ENCODE peak calls at places on chromosomes 13 and 19, in six cellular contexts. N is brain microvascular endothelial cell, M is upper lobe of left lung, X is psoas muscle, Q is GM23338, H is cardiac muscle cell. U is an unnamed sample.

GRCh38 chr19:14512420-14512961 is 5.7 kb downstream of the DNAJB1 start:
- DNase-seq in N (no peak), M (no peak), X (no peak), Q (no peak), H (no peak), U (no peak)

GRCh38 chr13:113789167-113789566 is 30.1 kb downstream of the TMEM255B start:
- DNase-seq in N (no peak), M (no peak), X (no peak), Q (no peak), H (no peak), U (no peak)

GRCh38 chr13:60745343-60745742 is 348.3 kb downstream of the TDRD3 start:
- DNase-seq in N (no peak), M (no peak), X (no peak), Q (no peak), H (no peak), U (no peak)

GRCh38 chr19:40523322-40524047 is 53.2 kb upstream of the SHKBP1 start:
- DNase-seq in N (peak), M (peak), X (peak), Q (peak), H (peak), U (peak)

GRCh38 chr13:36509369-36509768 is 77.1 kb downstream of the CCNA1 start:
- DNase-seq in N (no peak), M (no peak), X (no peak), Q (peak), H (no peak), U (no peak)

GRCh38 chr13:25463496-25463895 is 91.7 kb downstream of the ATP8A2 start:
- DNase-seq in N (peak), M (no peak), X (no peak), Q (no peak), H (no peak), U (peak)

GRCh38 chr19:49793561-49793840 is 19.6 kb downstream of the FUZ start:
- DNase-seq in N (no peak), M (no peak), X (no peak), Q (no peak), H (no peak), U (no peak)

GRCh38 chr19:33459220-33459619 is 62.4 kb downstream of the PEPD start:
- DNase-seq in N (no peak), M (no peak), X (no peak), Q (no peak), H (no peak), U (no peak)

GRCh38 chr13:38905081-38905480 is 85.5 kb downstream of the STOML3 start:
- DNase-seq in N (no peak), M (no peak), X (no peak), Q (no peak), H (no peak), U (no peak)

GRCh38 chr19:49954933-49955332 is 6.0 kb downstream of the SIGLEC11 start:
- DNase-seq in N (no peak), M (no peak), X (no peak), Q (no peak), H (no peak), U (no peak)

GRCh38 chr19:49356382-49356781 is 5.8 kb downstream of the TEAD2 start:
- DNase-seq in N (no peak), M (no peak), X (no peak), Q (no peak), H (peak), U (peak)

GRCh38 chr13:110713981-110714797 is 689 bp downstream of the ING1 start:
- DNase-seq in N (peak), M (peak), X (peak), Q (peak), H (peak), U (peak)

GRCh38 chr13:42836930-42837329 is 55.5 kb downstream of the FAM216B start:
- DNase-seq in N (peak), M (no peak), X (no peak), Q (peak), H (peak), U (peak)

GRCh38 chr19:16268676-16269319 is 55.8 kb upstream of the KLF2 start:
- DNase-seq in N (no peak), M (peak), X (no peak), Q (no peak), H (no peak), U (no peak)

GRCh38 chr19:3397266-3398022 is 31.1 kb downstream of the NFIC start:
- DNase-seq in N (no peak), M (peak), X (no peak), Q (peak), H (peak), U (no peak)

GRCh38 chr13:20624213-20624612 is 57.3 kb downstream of the IFT88 start:
- DNase-seq in N (no peak), M (no peak), X (no peak), Q (peak), H (no peak), U (no peak)

GRCh38 chr13:80716610-80717081 is 375.7 kb upstream of the SPRY2 start:
- DNase-seq in N (no peak), M (no peak), X (no peak), Q (peak), H (peak), U (peak)

GRCh38 chr13:96238241-96238640 is 148.3 kb downstream of the HS6ST3 start:
- DNase-seq in N (no peak), M (no peak), X (no peak), Q (no peak), H (no peak), U (no peak)

GRCh38 chr13:50526771-50527567 is 316.5 kb downstream of the DLEU7 start:
- DNase-seq in N (no peak), M (no peak), X (no peak), Q (no peak), H (no peak), U (no peak)

GRCh38 chr19:51688665-51689571 is 4.2 kb upstream of the SPACA6 start:
- DNase-seq in N (peak), M (peak), X (peak), Q (peak), H (peak), U (peak)

GRCh38 chr13:61918841-61919240 is 503.2 kb upstream of the PCDH20 start:
- DNase-seq in N (no peak), M (no peak), X (no peak), Q (no peak), H (no peak), U (no peak)

GRCh38 chr13:40350283-40350992 is 316.0 kb downstream of the FOXO1 start:
- DNase-seq in N (no peak), M (no peak), X (peak), Q (no peak), H (peak), U (peak)

GRCh38 chr13:33543631-33544030 is 258.1 kb upstream of the STARD13 start:
- DNase-seq in N (no peak), M (no peak), X (no peak), Q (peak), H (no peak), U (peak)

GRCh38 chr19:13441810-13442512 is 64.3 kb downstream of the CACNA1A start:
- DNase-seq in N (peak), M (no peak), X (no peak), Q (peak), H (peak), U (peak)

GRCh38 chr19:15426485-15427349 is 7.9 kb upstream of the AKAP8L start:
- DNase-seq in N (no peak), M (peak), X (no peak), Q (no peak), H (no peak), U (no peak)

DNA sequence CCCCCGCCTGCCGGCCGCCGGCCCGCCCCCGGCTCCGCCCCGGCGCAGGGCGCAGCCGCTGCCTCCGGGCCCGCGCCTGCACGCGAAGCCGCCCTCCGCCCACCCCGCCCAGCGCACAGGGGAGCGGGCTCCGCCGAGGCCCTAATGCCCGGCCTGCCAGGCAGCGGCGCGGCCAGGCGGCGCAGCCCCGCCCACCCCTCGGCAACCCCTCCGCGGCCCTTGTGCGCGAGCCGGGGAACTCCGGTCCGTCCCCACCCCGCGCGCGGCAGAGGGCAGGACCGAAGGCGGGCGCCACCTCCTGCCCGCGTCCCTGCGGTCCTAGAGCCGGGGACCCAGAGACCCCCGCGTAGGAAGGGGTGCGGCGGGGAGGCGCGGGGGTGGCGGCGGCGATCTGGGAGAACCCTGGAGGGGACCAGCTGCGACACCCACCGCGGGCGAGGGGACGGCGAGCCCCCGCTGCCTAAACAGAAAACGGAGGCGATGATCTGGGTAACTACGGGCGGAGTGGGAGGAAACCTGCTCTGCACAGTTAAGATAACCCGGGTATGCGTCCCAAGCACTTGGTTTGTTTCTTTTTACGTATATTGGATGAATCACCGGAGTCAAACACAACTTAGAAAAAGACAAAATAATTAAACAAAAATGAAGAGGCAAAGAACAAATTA is 351 bp upstream of the USP12 start:
- DNase-seq in N (peak), M (peak), X (peak), Q (peak), H (peak), U (peak)
- TF ChIP-seq CTCF in N (no peak), M (peak), X (peak), Q (peak), H (no peak), U (no peak)

GRCh38 chr13:30340367-30341184 is 33.2 kb upstream of the KATNAL1 start:
- DNase-seq in N (peak), M (no peak), X (peak), Q (no peak), H (peak), U (peak)

GRCh38 chr13:30345426-30346100 is 38.2 kb upstream of the KATNAL1 start:
- DNase-seq in N (no peak), M (no peak), X (no peak), Q (no peak), H (no peak), U (no peak)

GRCh38 chr13:30339721-30340366 is 32.5 kb upstream of the KATNAL1 start:
- DNase-seq in N (no peak), M (no peak), X (no peak), Q (no peak), H (peak), U (peak)

GRCh38 chr13:30338952-30339351 is 31.6 kb upstream of the KATNAL1 start:
- DNase-seq in N (no peak), M (no peak), X (no peak), Q (no peak), H (no peak), U (no peak)

GRCh38 chr13:30341815-30342570 is 34.6 kb upstream of the KATNAL1 start:
- DNase-seq in N (peak), M (no peak), X (peak), Q (no peak), H (peak), U (peak)
- H3K4me3 ChIP-seq in N (no peak), M (no peak), X (no peak), Q (no peak), H (no peak), U (no peak)

DNA sequence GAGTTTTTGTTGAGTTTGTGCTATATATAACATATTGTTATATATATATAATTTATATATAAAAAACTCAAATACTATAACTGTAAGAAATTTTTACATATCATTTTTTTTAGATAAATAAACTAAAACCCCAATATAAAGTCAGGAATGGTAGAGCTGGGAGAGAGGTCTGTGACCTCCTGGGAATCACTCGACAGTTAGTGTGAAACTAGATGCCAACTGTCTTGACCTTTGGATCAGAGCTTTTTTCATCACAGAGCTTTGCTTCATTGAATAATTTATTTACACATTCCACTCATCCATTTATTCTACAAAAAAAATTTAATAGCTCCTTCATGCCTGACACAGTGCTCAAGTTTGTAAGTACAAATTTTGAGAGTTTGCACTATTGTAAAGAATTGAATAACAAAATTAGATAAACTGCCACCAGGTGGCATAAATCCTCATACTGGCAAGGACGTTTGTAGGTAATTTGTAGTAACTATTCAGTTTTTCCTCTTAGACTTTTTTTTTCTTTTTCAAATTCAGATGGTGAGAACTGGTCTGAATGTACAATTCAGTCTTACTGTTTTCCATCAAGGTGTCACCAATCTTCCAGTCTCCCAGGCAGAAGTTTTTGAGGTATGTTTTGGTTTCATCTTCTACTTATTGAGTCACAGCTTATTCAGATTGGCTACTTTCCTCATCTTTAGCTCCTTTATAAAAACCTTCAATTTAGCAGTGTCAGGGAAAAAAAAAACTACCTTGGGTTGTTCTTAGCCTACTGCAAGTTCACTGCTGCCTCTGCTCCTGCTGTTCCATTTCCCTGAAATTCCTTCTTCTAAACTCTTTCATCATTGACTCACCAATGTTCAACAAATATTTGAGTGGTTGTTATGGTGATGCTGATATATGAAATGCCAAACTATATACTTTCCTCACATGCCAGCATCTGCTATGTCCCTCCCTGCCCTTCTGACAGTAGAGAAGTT is 28.7 kb downstream of the LACC1 start:
- DNase-seq in N (peak), M (no peak), X (no peak), Q (peak), H (peak), U (peak)
- TF ChIP-seq CTCF in N (peak), M (peak), X (peak), Q (peak), H (peak), U (no peak)

GRCh38 chr13:27969073-27969865 is at the start of gene CDX2:
- DNase-seq in N (no peak), M (no peak), X (no peak), Q (peak), H (no peak), U (no peak)
- H3K4me3 ChIP-seq in N (no peak), M (no peak), X (no peak), Q (peak), H (peak), U (no peak)

GRCh38 chr19:939922-940321 is 14.1 kb downstream of the ARID3A start:
- DNase-seq in N (no peak), M (no peak), X (no peak), Q (no peak), H (no peak), U (no peak)

GRCh38 chr19:941292-942132 is 15.7 kb downstream of the ARID3A start:
- DNase-seq in N (no peak), M (peak), X (no peak), Q (no peak), H (no peak), U (no peak)

GRCh38 chr19:939439-939838 is 13.6 kb downstream of the ARID3A start:
- DNase-seq in N (no peak), M (no peak), X (no peak), Q (no peak), H (no peak), U (no peak)

GRCh38 chr19:942133-942645 is 16.4 kb downstream of the ARID3A start:
- DNase-seq in N (no peak), M (peak), X (no peak), Q (no peak), H (no peak), U (no peak)

DNA sequence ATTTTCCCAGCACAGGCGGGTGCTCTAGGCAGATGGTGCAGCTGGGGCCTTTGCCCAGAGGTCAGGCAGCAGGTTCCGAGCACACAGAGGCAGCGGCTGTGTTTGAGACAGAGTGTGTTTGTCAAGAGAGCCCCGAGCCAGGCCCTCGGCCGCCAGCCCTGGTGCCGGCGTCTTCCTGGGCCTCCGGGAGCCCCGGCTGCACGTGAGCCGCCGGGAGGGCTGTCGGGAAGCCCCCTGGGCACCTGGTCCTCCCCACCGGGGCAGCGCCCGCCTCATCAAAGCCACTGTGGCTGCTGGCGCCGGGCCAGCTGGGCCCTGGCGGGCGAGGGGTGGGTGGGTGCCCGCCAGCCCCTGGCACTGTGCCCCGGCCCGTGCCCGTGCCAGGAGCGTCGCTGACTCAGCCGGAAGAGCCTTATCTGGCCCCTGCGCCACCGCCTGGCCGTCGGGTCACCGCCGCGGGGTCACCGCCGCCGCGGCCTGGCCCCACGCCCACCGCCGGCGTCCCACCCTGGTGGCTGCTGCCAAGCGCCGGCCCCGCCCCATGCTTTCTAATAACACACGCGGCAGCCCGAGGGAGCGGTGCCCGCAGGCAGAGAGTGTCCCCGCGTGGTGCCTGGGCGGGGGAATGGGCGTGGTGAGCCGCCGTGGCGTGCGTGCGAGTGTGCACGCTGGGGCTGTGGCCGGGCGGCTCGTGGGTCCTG is 14.9 kb downstream of the ARID3A start:
- DNase-seq in N (no peak), M (peak), X (peak), Q (no peak), H (no peak), U (peak)
- TF ChIP-seq CTCF in N (no peak), M (peak), X (no peak), Q (no peak), H (no peak), U (no peak)

GRCh38 chr19:45245826-45246225 is 619 bp upstream of the EXOC3L2 start:
- DNase-seq in N (no peak), M (no peak), X (no peak), Q (no peak), H (peak), U (peak)
- H3K4me3 ChIP-seq in N (no peak), M (peak), X (no peak), Q (no peak), H (no peak), U (no peak)

U was measured in cardiac fibroblast.